ENCODE peak calls at places on chromosome 3, in five cellular contexts. S is tibial nerve, U is heart left ventricle, H is A549, Y is IMR-90. F is an unnamed sample.

GRCh38 chr3:13261104-13261800 is 158.9 kb downstream of the NUP210 start:
- DNase-seq in Y (no peak), S (no peak), H (no peak), U (no peak), F (no peak)

GRCh38 chr3:8584661-8585060 is 59.9 kb downstream of the SSUH2 start:
- DNase-seq in S (no peak), H (no peak), U (no peak), Y (no peak), F (no peak)

GRCh38 chr3:107468782-107469181 is 54.0 kb upstream of the BBX start:
- DNase-seq in H (no peak), S (no peak), Y (no peak), U (no peak), F (no peak)

GRCh38 chr3:71016141-71016845 is 567.2 kb downstream of the FOXP1 start:
- DNase-seq in S (no peak), U (no peak), H (no peak), Y (no peak), F (no peak)

GRCh38 chr3:129605593-129606521 is 619 bp downstream of the PLXND1 start:
- DNase-seq in H (peak), Y (peak), S (peak), U (peak), F (no peak)

GRCh38 chr3:141011511-141012262 is 39.5 kb upstream of the SPSB4 start:
- DNase-seq in S (peak), Y (peak), H (peak), U (peak), F (peak)

GRCh38 chr3:32685604-32686185 is 707 bp downstream of the CNOT10 start:
- DNase-seq in S (no peak), H (peak), U (no peak), Y (peak), F (no peak)

GRCh38 chr3:134606033-134607025 is 44.5 kb downstream of the KY start:
- DNase-seq in S (no peak), Y (no peak), U (no peak), H (no peak), F (no peak)

GRCh38 chr3:188573286-188573928 is 419.4 kb downstream of the LPP start:
- DNase-seq in U (no peak), Y (no peak), H (no peak), S (no peak), F (no peak)

GRCh38 chr3:45595364-45596154 is 1.0 kb downstream of the LIMD1 start:
- DNase-seq in S (peak), U (peak), Y (no peak), H (no peak), F (no peak)

GRCh38 chr3:78867409-78868372 is 900.1 kb downstream of the ROBO1 start:
- DNase-seq in Y (peak), U (no peak), S (no peak), H (no peak), F (no peak)

GRCh38 chr3:57983734-57984518 is 24.3 kb upstream of the FLNB start:
- DNase-seq in H (no peak), Y (peak), S (no peak), U (no peak), F (no peak)

GRCh38 chr3:53890726-53891499 is 746 bp downstream of the SELENOK start:
- DNase-seq in Y (peak), H (peak), U (no peak), S (no peak), F (no peak)

GRCh38 chr3:126913524-126913923 is 69.4 kb upstream of the PLXNA1 start:
- DNase-seq in Y (no peak), S (no peak), H (no peak), U (no peak), F (no peak)

GRCh38 chr3:150409125-150409526 is 1.0 kb downstream of the TSC22D2 start:
- DNase-seq in Y (no peak), S (no peak), U (no peak), H (no peak), F (no peak)

GRCh38 chr3:150409527-150410310 is 1.6 kb downstream of the TSC22D2 start:
- DNase-seq in Y (peak), H (peak), U (peak), S (peak), F (peak)

GRCh38 chr3:150407818-150408231 is 273 bp upstream of the TSC22D2 start:
- DNase-seq in S (peak), Y (peak), H (peak), U (no peak), F (no peak)

GRCh38 chr3:150407051-150407817 is 864 bp upstream of the TSC22D2 start:
- DNase-seq in S (no peak), H (no peak), Y (peak), U (no peak), F (no peak)

DNA sequence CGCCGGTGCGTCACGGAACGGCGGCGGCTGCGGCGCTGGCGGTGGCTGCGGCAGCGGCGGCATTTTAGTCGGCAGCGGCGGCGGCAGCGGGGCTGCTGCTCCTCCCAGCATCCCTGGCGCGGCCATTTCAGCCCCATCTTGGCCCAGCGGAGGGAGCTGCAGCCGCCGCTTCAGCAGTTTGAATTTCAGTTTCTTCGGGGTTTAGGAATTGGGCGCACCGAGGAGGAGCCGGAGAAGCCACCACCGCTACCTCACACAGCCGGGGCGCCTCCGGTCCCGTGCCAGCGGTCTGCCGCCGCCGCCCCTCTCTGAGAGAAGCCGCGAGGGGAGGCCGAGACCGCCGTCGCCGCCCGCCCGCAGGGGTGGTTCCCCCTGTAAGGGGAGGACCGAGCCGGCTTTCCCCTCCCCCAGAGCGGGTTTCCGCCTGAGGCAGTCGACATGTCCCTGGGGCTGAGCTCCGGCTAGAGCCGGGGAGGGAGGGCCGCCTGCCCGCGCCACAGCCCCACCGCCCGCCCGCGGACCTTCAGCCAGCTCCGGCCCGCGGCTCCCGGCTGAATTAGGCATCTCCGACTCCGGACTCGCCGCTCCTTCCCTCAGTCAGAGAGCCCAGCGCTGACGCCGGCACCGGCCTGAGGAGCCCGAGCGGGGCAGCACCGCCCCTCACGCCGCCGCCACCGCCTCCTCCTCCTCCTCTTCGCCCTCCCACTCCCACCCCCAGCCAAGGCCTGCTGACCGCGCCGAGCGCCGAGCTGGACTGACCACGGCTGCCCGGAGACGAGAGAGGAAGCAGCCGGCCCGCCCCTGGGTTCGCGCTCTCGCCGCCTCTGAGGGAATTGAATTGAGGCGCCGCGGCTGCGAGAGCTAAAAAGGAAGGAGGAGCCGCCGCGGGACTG is at the start of gene TSC22D2:
- DNase-seq in S (peak), U (peak), Y (peak), H (peak), F (peak)
- TF ChIP-seq POLR2A in S (peak), U (peak), Y (peak), H (peak), F (peak)

GRCh38 chr3:184259396-184259877 is 1.9 kb downstream of the CAMK2N2 start:
- DNase-seq in U (no peak), H (no peak), Y (no peak), S (no peak), F (no peak)
- H3K4me3 ChIP-seq in U (peak), H (no peak), Y (no peak), S (no peak), F (peak)

DNA sequence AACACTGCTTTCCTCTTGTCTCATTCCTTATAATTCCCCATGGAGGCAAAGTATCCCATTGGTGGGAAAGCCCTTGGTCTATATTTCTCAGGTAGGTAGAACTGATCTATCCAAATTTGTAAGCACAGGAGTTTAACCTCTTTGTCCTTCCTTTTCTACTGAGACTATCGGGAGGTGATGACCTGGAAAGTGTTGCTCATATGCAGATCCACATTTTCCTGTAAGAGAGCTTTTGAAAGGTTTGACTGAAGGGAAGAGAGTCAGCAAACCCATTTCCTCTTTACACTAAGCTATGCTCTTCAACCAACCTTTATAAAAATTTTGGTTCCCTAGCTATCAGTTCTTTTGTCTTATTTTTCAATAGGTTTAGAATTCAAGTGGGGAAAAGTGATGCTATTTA is 200.7 kb downstream of the TIGIT start:
- DNase-seq in Y (no peak), S (no peak), U (no peak), H (no peak), F (no peak)
- H3K27ac ChIP-seq in Y (no peak), S (no peak), U (no peak), H (no peak), F (no peak)

GRCh38 chr3:160427832-160428424 is 21.7 kb downstream of the TRIM59 start:
- DNase-seq in H (no peak), S (no peak), Y (no peak), U (no peak), F (no peak)
- TF ChIP-seq POLR2A in H (no peak), S (no peak), Y (no peak), U (no peak), F (no peak)

GRCh38 chr3:190811775-190812480 is 50.6 kb downstream of the GMNC start:
- DNase-seq in U (no peak), H (peak), Y (peak), S (no peak), F (no peak)
- H3K4me3 ChIP-seq in U (no peak), H (peak), Y (no peak), S (no peak), F (no peak)

GRCh38 chr3:111667170-111667569 is 72.0 kb upstream of the ZBED2 start:
- DNase-seq in H (no peak), S (no peak), U (no peak), Y (no peak), F (no peak)

GRCh38 chr3:111668912-111669488 is 73.9 kb upstream of the ZBED2 start:
- DNase-seq in S (no peak), Y (peak), U (no peak), H (peak), F (no peak)

GRCh38 chr3:111667621-111668239 is 72.6 kb upstream of the ZBED2 start:
- DNase-seq in Y (peak), H (no peak), S (no peak), U (peak), F (no peak)

GRCh38 chr3:111668321-111668720 is 73.2 kb upstream of the ZBED2 start:
- DNase-seq in S (no peak), H (no peak), Y (no peak), U (no peak), F (no peak)

GRCh38 chr3:111669926-111670630 is 74.9 kb upstream of the ZBED2 start:
- DNase-seq in U (no peak), Y (peak), H (no peak), S (no peak), F (no peak)
- H3K27ac ChIP-seq in U (no peak), Y (peak), H (peak), S (no peak), F (no peak)

GRCh38 chr3:16328124-16328523 is 63.1 kb downstream of the OXNAD1 start:
- DNase-seq in Y (no peak), S (no peak), U (no peak), H (no peak), F (no peak)

GRCh38 chr3:16329792-16330061 is 64.7 kb downstream of the OXNAD1 start:
- DNase-seq in H (no peak), Y (no peak), U (no peak), S (no peak), F (no peak)

GRCh38 chr3:16332904-16333426 is 68.0 kb downstream of the OXNAD1 start:
- DNase-seq in S (no peak), Y (peak), U (no peak), H (no peak), F (no peak)

GRCh38 chr3:16329036-16329791 is 64.2 kb downstream of the OXNAD1 start:
- DNase-seq in H (no peak), Y (no peak), S (no peak), U (no peak), F (no peak)

GRCh38 chr3:16331319-16331883 is 66.4 kb downstream of the OXNAD1 start:
- DNase-seq in H (no peak), U (no peak), S (no peak), Y (no peak), F (no peak)
- TF ChIP-seq POLR2A in H (no peak), U (no peak), S (no peak), Y (no peak), F (no peak)

DNA sequence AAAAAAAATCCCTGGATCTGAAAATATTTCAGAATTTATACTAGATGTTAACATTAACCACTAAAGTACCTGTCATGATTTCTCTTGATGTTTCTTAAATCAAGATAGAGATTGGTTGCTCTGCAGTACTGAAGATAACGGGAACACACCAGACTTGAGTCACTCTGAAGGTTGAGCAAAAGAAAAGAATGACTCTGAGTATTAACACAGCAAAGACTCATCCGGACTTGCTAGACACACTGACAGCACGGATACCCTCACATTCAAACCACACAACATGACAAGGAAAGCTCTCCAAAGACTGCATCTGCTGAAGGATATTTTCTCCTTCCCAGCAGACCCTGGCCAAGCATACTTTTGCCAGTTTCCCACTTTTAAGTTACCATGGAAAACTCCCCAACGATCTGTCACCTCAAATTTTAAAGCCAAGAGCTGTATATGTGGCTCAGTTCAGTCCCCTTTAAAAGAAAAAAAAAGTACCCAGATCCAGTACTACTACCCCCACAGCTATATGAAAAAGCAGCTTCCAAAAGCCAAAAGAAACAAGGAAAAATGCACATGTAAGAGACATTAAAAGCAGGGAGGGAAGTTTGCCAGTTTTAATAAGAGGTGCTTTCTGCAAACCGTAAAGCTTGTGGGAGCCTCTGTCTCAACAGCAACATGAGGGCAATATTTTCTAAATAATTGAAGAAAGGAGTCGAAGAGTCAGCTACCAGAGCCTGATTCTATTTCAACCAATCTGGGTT is 8.2 kb downstream of the EOGT start:
- DNase-seq in U (no peak), Y (peak), H (no peak), S (no peak), F (no peak)
- H3K4me3 ChIP-seq in U (no peak), Y (no peak), H (no peak), S (no peak), F (no peak)

DNA sequence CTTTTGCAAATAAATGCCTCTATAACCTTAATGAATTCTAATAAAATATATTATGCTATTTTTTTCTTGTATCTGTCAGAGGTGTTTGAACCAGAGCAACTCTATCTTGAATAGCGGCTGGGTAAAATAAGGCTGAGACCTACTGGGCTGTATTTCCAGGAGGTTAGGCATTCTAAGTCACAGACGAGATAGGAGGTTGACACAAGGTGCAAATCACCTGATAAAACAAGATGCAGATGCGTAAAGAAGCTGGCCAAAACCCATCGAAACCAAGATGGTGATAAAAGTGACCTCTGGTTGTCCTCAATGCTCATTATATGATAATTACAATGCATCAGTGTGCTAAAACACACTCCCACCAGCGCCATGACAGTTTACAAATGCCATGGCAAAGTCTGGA is 990.7 kb downstream of the FHIT start:
- DNase-seq in S (no peak), H (no peak), Y (no peak), U (no peak), F (no peak)
- H3K27ac ChIP-seq in S (no peak), H (no peak), Y (no peak), U (no peak), F (no peak)

F was measured in breast epithelium.